ENCODE peak calls at places on chromosomes 16 and 17, in nine cellular contexts. C is body of pancreas; L is sigmoid colon; F is heart right ventricle; R is effector memory CD4-positive, alpha-beta T cell; G is cardiac muscle cell; E is GM23338; S is K562; M is psoas muscle. O is an unnamed sample.

GRCh38 chr17:50380369-50381259 is 7.6 kb downstream of the EME1 start:
- DNase-seq in F (no peak), G (no peak), E (peak), L (no peak), C (no peak), M (no peak), S (no peak), R (no peak), O (no peak)

GRCh38 chr17:1108810-1109605 is 70.8 kb downstream of the ABR start:
- DNase-seq in L (peak), C (peak), M (peak), G (peak), S (no peak), E (peak), R (peak), F (peak), O (no peak)

GRCh38 chr17:9409026-9409425 is 166.6 kb downstream of the STX8 start:
- DNase-seq in R (no peak), L (no peak), C (no peak), M (no peak), F (no peak), G (no peak), S (no peak), E (no peak), O (no peak)

GRCh38 chr17:42188749-42189650 is 3.7 kb upstream of the HCRT start:
- DNase-seq in M (no peak), F (no peak), S (no peak), L (no peak), R (no peak), E (no peak), C (no peak), G (no peak), O (no peak)

GRCh38 chr17:18857864-18858566 is at the start of gene PRPSAP2:
- DNase-seq in C (peak), M (peak), L (peak), E (peak), S (peak), F (peak), R (peak), G (peak), O (peak)

GRCh38 chr16:69703638-69704037 is 22.7 kb downstream of the NQO1 start:
- DNase-seq in G (peak), S (no peak), C (no peak), E (no peak), R (no peak), F (no peak), L (no peak), M (no peak), O (no peak)

GRCh38 chr17:30243568-30243967 is 8.1 kb upstream of the SLC6A4 start:
- DNase-seq in E (no peak), R (no peak), L (no peak), M (no peak), G (no peak), C (no peak), F (no peak), S (peak), O (no peak)

GRCh38 chr17:41967141-41967920 is 736 bp downstream of the CNP start:
- DNase-seq in R (no peak), F (no peak), S (peak), C (peak), L (peak), E (peak), M (no peak), G (no peak), O (no peak)

GRCh38 chr16:4350787-4351659 is at the start of gene PAM16:
- DNase-seq in R (peak), C (peak), S (peak), M (peak), F (peak), L (peak), E (peak), G (peak), O (peak)
- H3K27ac ChIP-seq in R (peak), C (peak), S (peak), M (peak), F (peak), L (peak), E (peak), G (peak), O (peak)

GRCh38 chr16:68299571-68300453 is 10.9 kb downstream of the SLC7A6OS start:
- DNase-seq in G (no peak), C (no peak), F (no peak), L (no peak), E (no peak), S (no peak), R (no peak), M (no peak), O (no peak)
- H3K27ac ChIP-seq in G (no peak), C (no peak), F (peak), L (peak), E (peak), S (no peak), R (no peak), M (peak), O (no peak)

DNA sequence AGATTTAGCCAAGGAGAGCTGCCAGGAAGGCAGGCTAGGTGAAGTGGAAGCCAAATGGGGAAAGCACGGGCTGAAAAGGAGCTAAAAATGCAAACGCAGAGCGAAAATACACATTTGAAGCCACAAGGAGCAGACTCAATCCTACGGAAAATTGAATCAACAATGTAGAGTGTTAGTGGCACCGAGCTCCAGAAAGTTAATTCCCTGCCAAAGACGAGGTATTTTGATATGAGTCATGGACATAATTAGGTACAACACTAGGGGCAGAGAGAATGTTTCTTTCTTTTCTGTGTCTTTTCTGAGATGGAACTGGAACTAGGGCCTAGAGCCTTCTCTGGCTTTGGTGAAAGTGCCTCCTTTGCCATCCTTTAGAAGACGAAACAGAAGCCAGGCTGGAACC is 20.7 kb downstream of the GSG1L start:
- DNase-seq in S (no peak), C (no peak), R (no peak), G (peak), F (no peak), L (no peak), E (no peak), M (no peak), O (peak)
- H3K27ac ChIP-seq in S (no peak), C (no peak), R (no peak), G (no peak), F (no peak), L (no peak), E (no peak), M (no peak), O (peak)

GRCh38 chr17:60304502-60304901 is 87.4 kb downstream of the USP32 start:
- DNase-seq in E (no peak), R (no peak), F (no peak), C (no peak), G (no peak), S (no peak), L (no peak), M (no peak), O (no peak)
- H3K27ac ChIP-seq in E (no peak), R (no peak), F (no peak), C (no peak), G (no peak), S (peak), L (no peak), M (no peak), O (no peak)

DNA sequence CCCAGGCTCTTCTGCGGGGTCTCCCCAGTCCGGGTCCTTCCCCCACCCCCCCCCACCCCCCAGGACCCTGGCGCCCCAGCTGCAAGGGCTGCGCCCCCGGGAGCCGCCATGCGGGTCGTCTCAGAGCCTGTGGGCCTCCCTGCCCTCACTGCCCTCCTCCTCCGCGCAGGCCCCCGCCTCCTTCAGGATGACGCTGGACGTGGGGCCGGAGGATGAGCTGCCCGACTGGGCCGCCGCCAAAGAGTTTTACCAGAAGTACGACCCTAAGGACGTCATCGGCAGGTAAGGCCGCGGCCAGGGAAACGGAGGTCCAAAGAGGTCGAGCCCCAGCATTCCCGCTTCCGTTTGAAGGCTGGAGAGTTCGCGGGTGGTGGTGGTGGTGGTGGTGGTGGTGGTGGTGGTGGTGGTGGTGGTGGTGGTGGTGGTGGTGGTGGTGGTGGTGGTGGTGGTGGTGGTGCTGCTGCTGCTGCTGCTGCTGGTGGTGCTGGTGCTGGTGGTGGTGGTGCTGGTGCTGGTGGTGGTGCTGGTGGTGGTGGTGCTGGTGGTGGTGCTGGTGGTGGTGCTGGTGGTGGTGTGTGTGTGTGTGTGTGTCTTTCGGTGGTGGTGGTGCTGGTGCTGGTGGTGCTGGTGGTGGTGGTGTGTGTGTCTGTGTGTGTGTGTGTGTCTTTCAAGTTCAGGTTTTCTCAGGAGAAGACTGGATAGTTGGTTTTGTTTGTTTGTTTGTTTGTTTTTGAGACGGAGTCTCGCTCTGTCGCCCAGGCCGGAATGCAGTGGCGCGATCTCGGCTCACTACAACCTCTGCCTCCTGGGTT is 615 bp downstream of the PHKG2 start:
- DNase-seq in G (peak), C (peak), E (peak), S (peak), L (peak), M (peak), R (peak), F (peak), O (no peak)
- H3K27ac ChIP-seq in G (peak), C (peak), E (no peak), S (peak), L (peak), M (peak), R (peak), F (peak), O (no peak)